ENCODE peak calls at places on chromosomes 1 and 21, in ten cellular contexts. O is IMR-90; R is BJ; Z is AG04450; T is neural crest cell; K is CD8-positive, alpha-beta T cell; P is heart left ventricle; F is tibial nerve; S is tibial artery; L is fibroblast of lung. B is an unnamed sample.

GRCh38 chr1:197199923-197200467 is 53.5 kb upstream of the ASPM start:
- DNase-seq in S (no peak), F (no peak), T (no peak), K (no peak), P (no peak), Z (no peak), O (peak), R (no peak), L (no peak), B (no peak)

GRCh38 chr1:245942861-245943260 is 564.2 kb downstream of the SMYD3 start:
- DNase-seq in O (no peak), P (no peak), K (no peak), Z (no peak), L (no peak), T (no peak), S (no peak), F (no peak), R (no peak), B (no peak)

GRCh38 chr1:231605389-231606100 is 21.0 kb upstream of the DISC1 start:
- DNase-seq in R (no peak), O (no peak), F (no peak), Z (no peak), S (no peak), T (no peak), L (no peak), P (no peak), K (no peak), B (no peak)

GRCh38 chr1:6188466-6188865 is 8.3 kb upstream of the CHD5 start:
- DNase-seq in Z (no peak), R (no peak), P (no peak), O (no peak), F (no peak), L (no peak), S (no peak), T (no peak), K (no peak), B (no peak)

GRCh38 chr21:31518580-31518979 is 140.9 kb upstream of the SOD1 start:
- DNase-seq in R (no peak), O (no peak), S (no peak), P (no peak), L (no peak), K (no peak), Z (no peak), T (no peak), F (no peak), B (no peak)

GRCh38 chr1:109283748-109284600 is 1.0 kb upstream of the PSRC1 start:
- DNase-seq in Z (no peak), P (no peak), T (no peak), R (no peak), S (no peak), K (no peak), O (no peak), F (no peak), L (peak), B (no peak)

GRCh38 chr1:10472220-10473144 is at the start of gene DFFA:
- DNase-seq in K (peak), R (peak), S (peak), F (peak), O (peak), L (peak), T (peak), Z (peak), P (peak), B (peak)

GRCh38 chr21:24076179-24076578 is 1531.1 kb downstream of the MRPL39 start:
- DNase-seq in F (no peak), T (no peak), K (no peak), L (peak), Z (peak), O (peak), P (no peak), S (no peak), R (no peak), B (no peak)

GRCh38 chr1:44059956-44060355 is 28.7 kb upstream of the SLC6A9 start:
- DNase-seq in F (no peak), K (no peak), S (no peak), T (no peak), O (peak), L (peak), P (no peak), Z (no peak), R (no peak), B (no peak)

GRCh38 chr1:212219679-212220463 is 65.3 kb upstream of the PPP2R5A start:
- DNase-seq in F (no peak), Z (no peak), R (no peak), S (no peak), L (peak), K (no peak), T (no peak), O (peak), P (no peak), B (peak)

GRCh38 chr21:36988536-36988935 is 18.0 kb upstream of the RIPPLY3 start:
- DNase-seq in R (no peak), L (no peak), S (no peak), O (no peak), P (no peak), T (no peak), Z (no peak), K (no peak), F (no peak), B (no peak)

GRCh38 chr1:75097686-75098085 is 36.5 kb upstream of the LHX8 start:
- DNase-seq in P (no peak), F (peak), S (no peak), R (peak), Z (no peak), O (no peak), K (no peak), L (peak), T (no peak), B (no peak)

GRCh38 chr1:15128520-15129313 is 24.8 kb upstream of the TMEM51 start:
- DNase-seq in L (peak), T (peak), O (peak), K (peak), F (peak), Z (no peak), S (peak), R (no peak), P (peak), B (peak)

GRCh38 chr1:160993544-160993943 is 27.4 kb downstream of the F11R start:
- DNase-seq in P (no peak), L (peak), S (no peak), F (no peak), O (peak), K (no peak), R (peak), Z (peak), T (no peak), B (no peak)

GRCh38 chr1:186605762-186606350 is 74.4 kb downstream of the PTGS2 start:
- DNase-seq in T (peak), K (no peak), R (no peak), L (peak), F (peak), O (peak), S (no peak), Z (peak), P (no peak), B (peak)

GRCh38 chr1:145991799-145992412 is 4.5 kb downstream of the TXNIP start:
- DNase-seq in S (no peak), T (no peak), O (no peak), R (no peak), L (no peak), P (no peak), F (peak), Z (no peak), K (no peak), B (no peak)

GRCh38 chr1:6090996-6091822 is 45.5 kb downstream of the KCNAB2 start:
- DNase-seq in K (no peak), O (no peak), Z (no peak), P (no peak), S (no peak), R (no peak), F (no peak), T (no peak), L (no peak), B (no peak)

GRCh38 chr1:197320991-197321531 is 53.0 kb downstream of the CRB1 start:
- DNase-seq in P (no peak), R (peak), K (no peak), O (peak), L (peak), T (no peak), F (peak), Z (no peak), S (no peak), B (no peak)

GRCh38 chr1:1777510-1777909 is 760 bp downstream of the NADK start:
- DNase-seq in S (peak), L (peak), T (no peak), O (no peak), F (peak), K (no peak), R (no peak), Z (no peak), P (peak), B (no peak)

GRCh38 chr1:53398091-53398490 is 61.1 kb upstream of the DMRTB1 start:
- DNase-seq in Z (no peak), K (no peak), F (no peak), T (no peak), O (peak), P (no peak), R (no peak), S (peak), L (no peak), B (peak)

GRCh38 chr21:31911138-31911907 is 38.5 kb downstream of the HUNK start:
- DNase-seq in F (no peak), K (no peak), L (peak), O (peak), R (peak), T (no peak), Z (no peak), P (no peak), S (no peak), B (peak)

GRCh38 chr1:219938706-219939105 is 10.3 kb upstream of the SLC30A10 start:
- DNase-seq in T (no peak), R (no peak), S (no peak), Z (no peak), K (no peak), O (peak), L (peak), F (no peak), P (no peak), B (no peak)

GRCh38 chr1:10866314-10867091 is 70.1 kb upstream of the CASZ1 start:
- DNase-seq in R (no peak), L (peak), S (no peak), P (no peak), O (peak), T (peak), F (no peak), Z (no peak), K (peak), B (peak)

GRCh38 chr1:24683713-24684162 is 40.6 kb downstream of the SRRM1 start:
- DNase-seq in T (no peak), L (peak), O (peak), R (peak), K (no peak), F (no peak), S (no peak), P (no peak), Z (peak), B (no peak)

GRCh38 chr1:58896211-58897183 is 112.7 kb upstream of the JUN start:
- DNase-seq in T (no peak), Z (no peak), L (no peak), K (no peak), S (peak), R (no peak), O (no peak), F (no peak), P (peak), B (peak)

GRCh38 chr1:234393190-234393589 is 19.9 kb downstream of the COA6 start:
- DNase-seq in F (no peak), P (no peak), Z (no peak), S (no peak), K (no peak), R (no peak), L (no peak), O (no peak), T (no peak), B (no peak)

GRCh38 chr1:224267922-224268321 is 62.0 kb downstream of the NVL start:
- DNase-seq in F (no peak), O (no peak), T (no peak), R (no peak), K (no peak), Z (no peak), S (no peak), L (no peak), P (no peak), B (no peak)

GRCh38 chr1:18901952-18902522 is 318 bp downstream of the ALDH4A1 start:
- DNase-seq in S (no peak), K (no peak), F (no peak), L (peak), O (no peak), R (no peak), T (no peak), Z (no peak), P (no peak), B (no peak)

GRCh38 chr1:180946056-180946455 is 33.4 kb downstream of the KIAA1614 start:
- DNase-seq in S (no peak), O (no peak), T (no peak), P (no peak), Z (no peak), R (no peak), L (no peak), F (no peak), K (no peak), B (no peak)

GRCh38 chr1:160836981-160837557 is 25.6 kb downstream of the CD244 start:
- DNase-seq in P (no peak), R (no peak), T (no peak), K (no peak), O (no peak), L (no peak), S (no peak), F (no peak), Z (no peak), B (no peak)

GRCh38 chr1:33130297-33130696 is 49.3 kb downstream of the AZIN2 start:
- DNase-seq in Z (no peak), L (peak), P (no peak), S (no peak), O (peak), T (no peak), K (peak), R (no peak), F (no peak), B (peak)

GRCh38 chr1:156812293-156812990 is 4.2 kb downstream of the SH2D2A start:
- DNase-seq in L (no peak), P (no peak), Z (no peak), S (no peak), R (no peak), O (no peak), F (no peak), T (no peak), K (no peak), B (no peak)

GRCh38 chr1:20538227-20538626 is 14.1 kb upstream of the FAM43B start:
- DNase-seq in O (no peak), P (no peak), T (no peak), F (no peak), R (no peak), K (no peak), S (no peak), L (no peak), Z (no peak), B (no peak)

GRCh38 chr1:36231191-36231590 is 6.9 kb downstream of the THRAP3 start:
- DNase-seq in O (no peak), K (no peak), L (peak), F (no peak), S (no peak), R (no peak), Z (no peak), T (no peak), P (no peak), B (no peak)

GRCh38 chr1:113515498-113515897 is 125.2 kb downstream of the MAGI3 start:
- DNase-seq in K (no peak), Z (no peak), S (no peak), F (no peak), R (no peak), L (peak), O (peak), T (no peak), P (no peak), B (no peak)

GRCh38 chr1:207935166-207935583 is 24.2 kb upstream of the CD34 start:
- DNase-seq in O (no peak), L (no peak), P (no peak), K (no peak), F (no peak), S (no peak), R (no peak), Z (no peak), T (no peak), B (no peak)

GRCh38 chr21:38171723-38172344 is 85.0 kb upstream of the KCNJ15 start:
- DNase-seq in O (peak), Z (peak), F (no peak), L (peak), K (no peak), S (no peak), P (no peak), R (no peak), T (peak), B (peak)

GRCh38 chr1:201945157-201945556 is 1.2 kb downstream of the LMOD1 start:
- DNase-seq in P (no peak), F (no peak), L (no peak), T (no peak), R (no peak), K (no peak), O (no peak), S (no peak), Z (no peak), B (peak)
- TF ChIP-seq CTCF in P (peak), F (peak), L (peak), T (peak), R (peak), K (no peak), O (peak), S (peak), Z (peak), B (peak)

GRCh38 chr1:3627515-3628253 is 2.9 kb downstream of the TPRG1L start:
- DNase-seq in K (no peak), S (no peak), Z (no peak), L (no peak), P (no peak), F (no peak), O (no peak), R (no peak), T (no peak), B (no peak)

GRCh38 chr1:3625151-3625907 is 514 bp downstream of the TPRG1L start:
- DNase-seq in F (no peak), T (no peak), R (no peak), S (no peak), Z (no peak), L (peak), P (peak), O (peak), K (peak), B (peak)

GRCh38 chr1:3620708-3621107 is 4.1 kb upstream of the TPRG1L start:
- DNase-seq in O (no peak), K (no peak), P (no peak), L (no peak), S (no peak), F (no peak), R (no peak), T (no peak), Z (no peak), B (peak)

GRCh38 chr1:3623441-3624150 is 1.2 kb upstream of the TPRG1L start:
- DNase-seq in R (no peak), Z (no peak), K (no peak), T (no peak), F (no peak), S (no peak), O (no peak), P (no peak), L (no peak), B (no peak)

GRCh38 chr1:3624194-3625136 is at the start of gene TPRG1L:
- DNase-seq in T (peak), F (peak), R (peak), O (peak), S (peak), L (peak), K (peak), Z (peak), P (peak), B (peak)
- TF ChIP-seq CTCF in T (no peak), F (peak), R (no peak), O (no peak), S (peak), L (no peak), K (no peak), Z (no peak), P (no peak), B (no peak)

DNA sequence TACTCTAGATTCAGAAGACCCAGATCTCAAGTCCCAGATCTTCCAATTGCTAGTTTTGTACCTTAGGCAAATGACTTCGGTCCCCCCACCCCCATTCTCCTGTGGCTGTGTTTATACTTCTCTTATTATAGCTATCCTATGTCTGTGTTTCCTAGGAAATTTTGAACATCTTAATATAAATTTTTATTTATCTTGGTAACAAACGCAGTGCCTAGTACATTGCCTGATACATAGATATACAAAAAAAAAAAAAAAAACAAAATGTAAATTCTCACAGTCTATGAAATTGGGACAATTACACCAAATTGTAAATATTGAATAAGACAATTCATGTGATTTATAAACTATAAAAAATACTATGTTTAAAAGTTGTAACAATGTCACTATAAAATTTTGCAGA is 84.1 kb upstream of the SLC44A3 start:
- DNase-seq in S (no peak), Z (no peak), T (no peak), F (no peak), L (no peak), O (no peak), R (no peak), P (no peak), K (no peak), B (no peak)
- TF ChIP-seq CTCF in S (no peak), Z (no peak), T (no peak), F (no peak), L (no peak), O (no peak), R (no peak), P (no peak), K (no peak), B (no peak)

GRCh38 chr1:226637147-226637935 is 88.8 kb downstream of the STUM start:
- DNase-seq in R (no peak), L (no peak), K (peak), S (peak), F (peak), Z (no peak), P (peak), O (no peak), T (no peak), B (peak)
- TF ChIP-seq CTCF in R (peak), L (peak), K (no peak), S (peak), F (peak), Z (peak), P (peak), O (peak), T (peak), B (peak)

DNA sequence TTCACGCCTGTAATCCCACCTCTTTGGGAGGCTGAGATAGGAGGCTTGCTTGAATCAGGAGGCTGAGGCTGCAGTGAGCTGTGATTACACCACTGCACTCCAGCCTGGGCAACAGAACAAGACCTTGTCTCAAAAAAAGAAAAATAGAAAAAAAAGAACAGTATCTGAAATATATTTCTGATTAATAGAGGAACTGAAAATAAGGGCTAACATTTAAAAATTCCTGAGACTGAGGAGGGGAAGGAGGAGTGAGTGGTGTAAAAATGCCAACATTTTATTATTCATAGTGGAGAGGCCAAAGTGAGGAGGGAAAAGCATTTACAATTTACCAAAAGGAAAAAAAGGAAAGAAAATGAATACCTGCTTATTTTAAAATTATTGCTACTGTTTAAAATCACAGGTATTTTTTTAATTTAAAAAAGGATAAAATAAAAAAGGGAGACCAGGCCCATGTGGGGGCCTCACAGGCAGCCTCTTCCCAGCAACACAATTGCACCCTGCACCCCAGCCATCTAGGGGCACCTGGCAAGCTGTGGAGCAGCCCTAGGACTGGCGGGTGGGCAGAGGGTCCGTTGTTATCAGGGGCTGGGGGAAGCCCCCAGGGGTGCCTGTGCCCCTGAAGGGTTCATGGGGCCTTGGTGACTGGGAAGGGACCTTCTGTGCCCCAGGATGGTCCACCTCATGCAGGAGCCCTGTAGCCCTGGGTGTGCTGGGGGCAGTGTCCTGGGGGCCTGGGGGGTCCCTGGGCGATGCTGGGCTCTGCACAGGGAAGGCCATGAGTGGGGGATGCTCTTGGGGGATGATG is 34.9 kb upstream of the ADARB1 start:
- DNase-seq in K (no peak), T (no peak), P (no peak), R (no peak), O (no peak), L (no peak), F (no peak), S (no peak), Z (no peak), B (no peak)
- TF ChIP-seq CTCF in K (no peak), T (no peak), P (no peak), R (no peak), O (no peak), L (no peak), F (no peak), S (no peak), Z (no peak), B (no peak)

DNA sequence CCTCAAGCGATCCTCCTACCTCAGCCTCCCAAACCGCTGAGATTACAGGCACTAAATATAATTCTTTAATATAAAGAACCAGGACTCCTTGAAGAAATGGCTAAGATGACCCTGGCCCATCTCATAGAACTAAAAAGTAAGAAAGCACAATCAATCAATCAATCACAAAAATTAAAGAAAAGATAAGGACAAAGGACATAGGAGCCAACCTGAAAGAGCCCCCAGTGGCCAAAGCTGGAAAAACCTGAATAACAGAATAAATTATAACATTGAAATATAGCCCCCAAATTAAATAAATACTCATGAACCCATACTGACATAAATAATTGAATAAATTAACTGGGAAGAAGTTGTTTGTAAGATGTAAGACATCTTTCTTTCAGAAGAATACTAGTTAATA is 8.9 kb downstream of the NUP210L start:
- DNase-seq in Z (no peak), O (no peak), R (no peak), L (no peak), K (no peak), P (no peak), T (no peak), S (no peak), F (no peak), B (no peak)
- TF ChIP-seq CTCF in Z (peak), O (peak), R (peak), L (peak), K (peak), P (no peak), T (peak), S (no peak), F (no peak), B (peak)

B was measured in endodermal cell.